ENCODE peak calls at places on chromosomes 7 and 10, in six cellular contexts. V is HCT116, A is GM12878, U is SK-N-SH, I is K562, J is HepG2. F is an unnamed sample.

GRCh38 chr7:101947899-101948298 is 130.5 kb downstream of the CUX1 start:
- DNase-seq in U (peak; percentile 88), I (peak; percentile 82), A (no peak), V (no peak), J (no peak), F (peak; percentile 56)

GRCh38 chr10:95236068-95236903 is 42.2 kb downstream of the ACSM6 start:
- DNase-seq in A (peak; percentile 90), V (peak; percentile 68), J (no peak), U (no peak), I (no peak), F (no peak)

GRCh38 chr7:19001854-19002253 is 115.6 kb downstream of the TWIST1 start:
- DNase-seq in I (no peak), J (no peak), V (no peak), U (no peak), A (no peak), F (no peak)

GRCh38 chr10:29446327-29446726 is 157.5 kb downstream of the LYZL1 start:
- DNase-seq in U (no peak), I (no peak), A (no peak), J (no peak), V (no peak), F (no peak)

GRCh38 chr10:67697646-67698245 is 1.8 kb upstream of the CTNNA3 start:
- DNase-seq in J (peak; percentile 37), U (peak; percentile 62), I (peak; percentile 42), A (no peak), V (peak; percentile 41), F (peak; percentile 73)

GRCh38 chr7:55157347-55158105 is 138.7 kb downstream of the EGFR start:
- DNase-seq in J (no peak), U (no peak), A (no peak), V (no peak), I (no peak), F (no peak)

GRCh38 chr7:40815512-40815911 is 680.7 kb downstream of the SUGCT start:
- DNase-seq in I (no peak), A (no peak), J (no peak), U (no peak), V (no peak), F (no peak)

GRCh38 chr7:523436-524336 is 4.0 kb upstream of the PDGFA start:
- DNase-seq in I (peak; percentile 73), U (no peak), J (no peak), V (no peak), A (no peak), F (no peak)

GRCh38 chr7:2387897-2388636 is 15.3 kb upstream of the CHST12 start:
- DNase-seq in V (no peak), I (no peak), A (no peak), U (no peak), J (no peak), F (no peak)

GRCh38 chr7:33425385-33425784 is 296.0 kb downstream of the BBS9 start:
- DNase-seq in J (no peak), V (no peak), U (no peak), I (no peak), A (no peak), F (no peak)

GRCh38 chr10:134205-134742 is 981 bp upstream of the ZMYND11 start:
- DNase-seq in A (no peak), J (no peak), V (no peak), I (no peak), U (no peak), F (peak; percentile 41)

GRCh38 chr10:115827180-115827579 is 445.8 kb downstream of the GFRA1 start:
- DNase-seq in V (no peak), U (no peak), A (no peak), I (no peak), J (no peak), F (no peak)

GRCh38 chr7:95578299-95578855 is 17.9 kb downstream of the PDK4 start:
- DNase-seq in I (no peak), V (no peak), J (no peak), A (no peak), U (no peak), F (no peak)

GRCh38 chr7:13981070-13981469 is 8.4 kb downstream of the ETV1 start:
- DNase-seq in V (peak; percentile 86), U (peak; percentile 44), A (no peak), J (no peak), I (peak; percentile 91), F (peak; percentile 56)

GRCh38 chr7:32890010-32890552 is 1.5 kb downstream of the KBTBD2 start:
- DNase-seq in A (no peak), U (no peak), I (peak; percentile 59), V (no peak), J (peak; percentile 52), F (no peak)

GRCh38 chr7:73830872-73831655 is at the start of gene CLDN4:
- DNase-seq in A (no peak), J (peak; percentile 83), I (no peak), V (peak; percentile 93), U (no peak), F (peak; percentile 84)

GRCh38 chr7:157431173-157431950 is 94.6 kb downstream of the DNAJB6 start:
- DNase-seq in I (peak; percentile 29), U (no peak), J (no peak), V (no peak), A (no peak), F (no peak)

GRCh38 chr7:98051118-98051744 is 55.4 kb upstream of the LMTK2 start:
- DNase-seq in U (peak; percentile 81), V (peak; percentile 58), I (peak; percentile 58), A (no peak), J (peak; percentile 10), F (peak; percentile 96)

GRCh38 chr10:22230331-22230833 is 12.6 kb upstream of the EBLN1 start:
- DNase-seq in J (no peak), I (peak; percentile 84), A (no peak), V (peak; percentile 60), U (peak; percentile 24), F (peak; percentile 72)

GRCh38 chr10:123375097-123375496 is 220.9 kb downstream of the BUB3 start:
- DNase-seq in J (no peak), A (no peak), U (no peak), V (no peak), I (no peak), F (no peak)

GRCh38 chr7:148979827-148980226 is 48.5 kb downstream of the PDIA4 start:
- DNase-seq in U (no peak), V (no peak), A (no peak), J (no peak), I (no peak), F (no peak)

GRCh38 chr7:29946428-29947186 is 43.0 kb downstream of the SCRN1 start:
- DNase-seq in A (no peak), J (peak; percentile 19), U (peak; percentile 38), I (peak; percentile 22), V (peak; percentile 42), F (peak; percentile 71)

GRCh38 chr7:139620676-139621344 is 97.3 kb downstream of the CLEC2L start:
- DNase-seq in V (peak; percentile 26), U (peak; percentile 67), A (no peak), J (peak; percentile 28), I (peak; percentile 75), F (peak; percentile 82)

GRCh38 chr7:1749864-1750466 is 79.9 kb downstream of the ELFN1 start:
- DNase-seq in U (peak; percentile 46), J (no peak), A (no peak), V (no peak), I (no peak), F (no peak)

GRCh38 chr7:29255199-29255838 is 60.7 kb downstream of the CHN2 start:
- DNase-seq in J (no peak), U (no peak), A (no peak), V (no peak), I (no peak), F (no peak)

GRCh38 chr7:138226001-138226476 is 149.8 kb downstream of the AKR1D1 start:
- DNase-seq in V (no peak), I (peak; percentile 74), A (no peak), U (peak; percentile 48), J (peak; percentile 59), F (no peak)

DNA sequence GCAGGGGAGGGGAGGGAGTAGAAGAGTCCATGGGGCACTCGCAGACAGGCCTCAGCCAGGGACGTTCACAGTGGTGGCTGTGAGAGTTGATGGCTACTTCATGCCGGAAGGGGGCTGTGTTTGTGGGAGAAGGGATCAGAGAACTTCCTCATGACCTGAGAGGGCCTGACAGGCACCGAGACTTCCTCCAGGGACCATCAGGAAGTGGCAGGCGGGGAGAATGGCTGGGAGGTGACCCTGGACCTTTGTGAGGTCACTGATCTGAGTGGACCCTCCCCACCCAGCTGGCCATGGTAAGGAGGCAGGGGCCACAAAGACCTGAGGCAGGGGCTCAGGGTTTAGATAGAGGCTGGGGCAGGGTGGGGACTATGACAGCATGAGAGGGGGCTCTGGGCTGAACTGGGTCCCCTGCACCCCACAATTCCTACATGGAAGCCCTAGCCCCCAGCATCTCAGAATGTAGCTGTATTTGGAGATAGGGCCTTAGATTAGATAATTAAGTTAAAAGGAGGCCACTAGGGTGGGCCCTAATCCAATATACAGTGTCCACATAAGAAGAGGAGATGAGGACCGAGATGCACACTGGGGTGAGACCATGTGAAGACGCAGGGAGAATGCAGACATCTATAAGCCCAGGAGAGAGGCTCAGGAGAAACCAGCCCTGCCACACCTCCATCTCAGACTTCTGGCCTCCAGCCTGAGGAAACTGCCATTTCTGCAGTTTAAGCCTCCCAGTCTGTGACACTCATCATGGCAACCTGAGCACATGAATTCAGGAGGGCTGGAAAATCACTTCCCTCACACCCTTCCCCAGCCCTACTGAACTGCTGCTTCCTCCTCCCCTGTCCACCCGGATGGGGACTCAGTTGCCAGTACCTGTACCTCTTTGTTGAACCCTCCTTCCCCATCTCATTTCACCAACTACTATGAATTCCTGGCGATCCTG is 273.9 kb upstream of the ZNF32 start:
- DNase-seq in A (no peak), J (no peak), I (no peak), U (no peak), V (no peak), F (no peak)
- TF ChIP-seq REST in A (no peak), J (no peak), I (no peak), U (no peak), V (no peak), F (no peak)

DNA sequence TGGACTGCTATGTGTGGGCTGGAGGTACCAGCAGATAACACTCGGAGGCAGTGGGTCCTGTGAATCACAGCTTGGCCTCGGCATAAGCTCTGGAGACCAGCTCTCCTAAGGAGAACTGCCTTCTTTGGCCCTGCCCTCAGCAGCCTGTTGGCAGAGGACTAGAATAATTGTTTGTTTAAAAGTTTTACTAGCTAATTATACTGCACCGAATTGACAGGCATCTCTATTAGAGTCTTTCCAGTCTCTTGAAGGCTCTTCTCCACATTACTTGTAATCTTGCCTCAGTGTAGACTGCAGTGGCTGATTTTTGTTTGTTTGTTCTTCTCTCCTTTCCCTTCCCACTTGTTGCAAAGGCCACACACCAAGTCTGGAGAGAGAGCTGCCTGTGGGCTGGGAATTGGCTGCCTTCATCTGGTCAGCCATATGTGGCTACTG is 183.2 kb downstream of the AUTS2 start:
- DNase-seq in A (no peak), J (no peak), I (no peak), U (no peak), V (no peak), F (no peak)
- H4K20me1 ChIP-seq in A (no peaks in the 10 kb centered on the region), J (no peaks in the 10 kb centered on the region), I (no peaks in the 10 kb centered on the region), U (peaks cover 8% of the 10 kb centered on the region), V (no peaks in the 10 kb centered on the region), F (no peaks in the 10 kb centered on the region)

DNA sequence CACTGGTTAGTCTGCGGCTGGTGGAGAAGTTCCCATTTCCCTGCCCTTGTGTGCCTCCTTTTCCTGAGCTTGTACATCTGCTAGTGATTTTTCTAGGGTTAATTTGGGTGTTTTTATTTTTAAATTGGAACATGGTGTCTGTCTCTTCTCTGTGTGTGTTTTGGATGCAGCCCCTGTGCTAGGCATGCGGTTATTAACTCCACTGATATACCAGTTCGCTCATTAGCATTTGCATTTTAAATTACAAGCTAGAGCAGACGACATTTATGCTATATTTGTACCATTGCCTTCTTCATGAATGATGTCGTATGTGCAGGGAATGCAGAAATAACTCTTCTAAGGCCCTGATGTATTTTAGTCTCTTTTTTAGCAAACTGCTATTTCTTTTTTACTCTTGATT is 89.8 kb downstream of the LRRC4 start:
- DNase-seq in I (no peak), U (no peak), V (no peak), J (no peak), A (no peak), F (no peak)
- TF ChIP-seq REST in I (no peak), U (no peak), V (no peak), J (no peak), A (no peak), F (no peak)

GRCh38 chr7:144725070-144725469 is 110.8 kb downstream of the TPK1 start:
- DNase-seq in I (no peak), J (no peak), V (no peak), A (no peak), U (no peak), F (no peak)
- H4K20me1 ChIP-seq in I (no peaks in the 10 kb centered on the region), J (no peaks in the 10 kb centered on the region), V (no peaks in the 10 kb centered on the region), A (no peaks in the 10 kb centered on the region), U (no peaks in the 10 kb centered on the region), F (no peaks in the 10 kb centered on the region)

F was measured in GM23338.